ENCODE peak calls at places on chromosomes 6 and 20, in four cellular contexts. V is stimulated activated CD4-positive, alpha-beta T cell treated with anti-CD3 and anti-CD28 coated beads, Interleukin-15, amount 100 ng/mL, for 24 hours; Y is body of pancreas; H is keratinocyte. K is an unnamed sample.

GRCh38 chr20:10476319-10476724 is 41.2 kb downstream of the SLX4IP start:
- DNase-seq in V (no peak), Y (peak; percentile 37), H (no peak), K (no peak)

GRCh38 chr6:153003294-153003645 is 761 bp upstream of the MTRF1L start:
- DNase-seq in V (no peak), Y (no peak), H (no peak), K (no peak)

GRCh38 chr6:155108070-155108815 is 113.1 kb downstream of the TIAM2 start:
- DNase-seq in V (no peak), Y (no peak), H (no peak), K (no peak)

GRCh38 chr6:130847546-130847945 is 20.3 kb downstream of the SMLR1 start:
- DNase-seq in V (no peak), Y (no peak), H (no peak), K (no peak)

GRCh38 chr20:63542696-63543095 is 4.9 kb downstream of the SRMS start:
- DNase-seq in V (no peak), Y (no peak), H (no peak), K (no peak)

GRCh38 chr20:25484224-25484846 is 76.9 kb downstream of the GINS1 start:
- DNase-seq in V (no peak), Y (no peak), H (no peak), K (no peak)

GRCh38 chr6:131225959-131226358 is 90.7 kb downstream of the AKAP7 start:
- DNase-seq in V (no peak), Y (no peak), H (no peak), K (no peak)

GRCh38 chr6:144953552-144954240 is 668.6 kb downstream of the UTRN start:
- DNase-seq in V (no peak), Y (no peak), H (peak; percentile 32), K (no peak)

GRCh38 chr20:63735859-63736718 is at the start of gene LIME1:
- DNase-seq in V (peak; percentile 68), Y (no peak), H (no peak), K (no peak)

GRCh38 chr6:18100296-18100695 is 22.2 kb downstream of the NHLRC1 start:
- DNase-seq in V (no peak), Y (no peak), H (no peak), K (no peak)

GRCh38 chr6:158769228-158769627 is 49.9 kb downstream of the EZR start:
- DNase-seq in V (no peak), Y (no peak), H (no peak), K (no peak)

GRCh38 chr6:1312193-1312443 is 220 bp downstream of the FOXQ1 start:
- DNase-seq in V (no peak), Y (no peak), H (no peak), K (no peak)

GRCh38 chr20:62716198-62716940 is 7.7 kb downstream of the NTSR1 start:
- DNase-seq in V (peak; percentile 44), Y (no peak), H (no peak), K (no peak)

GRCh38 chr6:52507557-52508260 is 69.2 kb downstream of the TRAM2 start:
- DNase-seq in V (no peak), Y (peak; percentile 20), H (no peak), K (no peak)

K was measured in mesenteric fat pad.